ENCODE peak calls at places on chromosomes 12 and 14, in eight cellular contexts. One of them, this sample, is unnamed.

GRCh38 chr12:75943730-75944096 is 87.9 kb downstream of the PHLDA1 start:
- DNase-seq in ovary: no peak
- DNase-seq in fibroblast of pulmonary artery: peak
- DNase-seq in thoracic aorta: no peak
- DNase-seq in PC-9: no peak
- DNase-seq in fibroblast of lung: no peak
- DNase-seq in HL-60: no peak
- DNase-seq in GM12865: no peak
- DNase-seq in this sample: no peak

GRCh38 chr12:32875990-32876389 is 20.6 kb downstream of the PKP2 start:
- DNase-seq in ovary: no peak
- DNase-seq in fibroblast of pulmonary artery: no peak
- DNase-seq in thoracic aorta: no peak
- DNase-seq in PC-9: no peak
- DNase-seq in fibroblast of lung: no peak
- DNase-seq in HL-60: no peak
- DNase-seq in GM12865: no peak
- DNase-seq in this sample: no peak

GRCh38 chr14:103693514-103693913 is 21.7 kb downstream of the XRCC3 start:
- DNase-seq in ovary: no peak
- DNase-seq in fibroblast of pulmonary artery: no peak
- DNase-seq in thoracic aorta: no peak
- DNase-seq in PC-9: peak
- DNase-seq in fibroblast of lung: no peak
- DNase-seq in HL-60: no peak
- DNase-seq in GM12865: no peak
- DNase-seq in this sample: no peak

GRCh38 chr12:106583578-106584103 is 837 bp downstream of the RFX4 start:
- DNase-seq in ovary: no peak
- DNase-seq in fibroblast of pulmonary artery: peak
- DNase-seq in thoracic aorta: no peak
- DNase-seq in PC-9: no peak
- DNase-seq in fibroblast of lung: no peak
- DNase-seq in HL-60: no peak
- DNase-seq in GM12865: no peak
- DNase-seq in this sample: peak

GRCh38 chr12:56468216-56469006 is at the start of gene SPRYD4:
- DNase-seq in ovary: peak
- DNase-seq in fibroblast of pulmonary artery: peak
- DNase-seq in thoracic aorta: peak
- DNase-seq in PC-9: peak
- DNase-seq in fibroblast of lung: peak
- DNase-seq in HL-60: peak
- DNase-seq in GM12865: peak
- DNase-seq in this sample: peak

GRCh38 chr14:101449114-101449513 is 112.2 kb upstream of the DIO3 start:
- DNase-seq in ovary: no peak
- DNase-seq in fibroblast of pulmonary artery: no peak
- DNase-seq in thoracic aorta: no peak
- DNase-seq in PC-9: no peak
- DNase-seq in fibroblast of lung: no peak
- DNase-seq in HL-60: no peak
- DNase-seq in GM12865: no peak
- DNase-seq in this sample: no peak

GRCh38 chr12:55926738-55927587 is 731 bp downstream of the PYM1 start:
- DNase-seq in ovary: peak
- DNase-seq in fibroblast of pulmonary artery: peak
- DNase-seq in thoracic aorta: peak
- DNase-seq in PC-9: peak
- DNase-seq in fibroblast of lung: peak
- DNase-seq in HL-60: peak
- DNase-seq in GM12865: peak
- DNase-seq in this sample: peak

GRCh38 chr14:55470025-55470424 is 29.6 kb upstream of the TBPL2 start:
- DNase-seq in ovary: no peak
- DNase-seq in fibroblast of pulmonary artery: peak
- DNase-seq in thoracic aorta: no peak
- DNase-seq in PC-9: no peak
- DNase-seq in fibroblast of lung: no peak
- DNase-seq in HL-60: peak
- DNase-seq in GM12865: no peak
- DNase-seq in this sample: no peak

GRCh38 chr12:124906606-124907261 is 7.7 kb downstream of the UBC start:
- DNase-seq in ovary: peak
- DNase-seq in fibroblast of pulmonary artery: peak
- DNase-seq in thoracic aorta: peak
- DNase-seq in PC-9: peak
- DNase-seq in fibroblast of lung: peak
- DNase-seq in HL-60: no peak
- DNase-seq in GM12865: peak
- DNase-seq in this sample: peak

GRCh38 chr14:91839754-91840153 is 27.6 kb downstream of the TC2N start:
- DNase-seq in ovary: no peak
- DNase-seq in fibroblast of pulmonary artery: no peak
- DNase-seq in thoracic aorta: no peak
- DNase-seq in PC-9: no peak
- DNase-seq in fibroblast of lung: no peak
- DNase-seq in HL-60: peak
- DNase-seq in GM12865: peak
- DNase-seq in this sample: no peak

GRCh38 chr12:120365675-120366340 is 3.2 kb downstream of the MSI1 start:
- DNase-seq in ovary: no peak
- DNase-seq in fibroblast of pulmonary artery: no peak
- DNase-seq in thoracic aorta: no peak
- DNase-seq in PC-9: no peak
- DNase-seq in fibroblast of lung: no peak
- DNase-seq in HL-60: no peak
- DNase-seq in GM12865: no peak
- DNase-seq in this sample: no peak

GRCh38 chr12:108896331-108896730 is 16.4 kb downstream of the DAO start:
- DNase-seq in ovary: no peak
- DNase-seq in fibroblast of pulmonary artery: no peak
- DNase-seq in thoracic aorta: no peak
- DNase-seq in PC-9: no peak
- DNase-seq in fibroblast of lung: no peak
- DNase-seq in HL-60: no peak
- DNase-seq in GM12865: no peak
- DNase-seq in this sample: no peak

GRCh38 chr12:52228366-52228765 is 4.7 kb upstream of the KRT7 start:
- DNase-seq in ovary: no peak
- DNase-seq in fibroblast of pulmonary artery: no peak
- DNase-seq in thoracic aorta: no peak
- DNase-seq in PC-9: no peak
- DNase-seq in fibroblast of lung: no peak
- DNase-seq in HL-60: no peak
- DNase-seq in GM12865: no peak
- DNase-seq in this sample: no peak

GRCh38 chr12:46659032-46659703 is 166.6 kb downstream of the SLC38A4 start:
- DNase-seq in ovary: no peak
- DNase-seq in fibroblast of pulmonary artery: peak
- DNase-seq in thoracic aorta: no peak
- DNase-seq in PC-9: no peak
- DNase-seq in fibroblast of lung: peak
- DNase-seq in HL-60: no peak
- DNase-seq in GM12865: no peak
- DNase-seq in this sample: peak

GRCh38 chr12:105769486-105769885 is 369.3 kb downstream of the NUAK1 start:
- DNase-seq in ovary: no peak
- DNase-seq in fibroblast of pulmonary artery: no peak
- DNase-seq in thoracic aorta: no peak
- DNase-seq in PC-9: no peak
- DNase-seq in fibroblast of lung: peak
- DNase-seq in HL-60: no peak
- DNase-seq in GM12865: no peak
- DNase-seq in this sample: no peak

GRCh38 chr14:94536836-94537235 is 24.4 kb upstream of the SERPINA4 start:
- DNase-seq in ovary: no peak
- DNase-seq in fibroblast of pulmonary artery: peak
- DNase-seq in thoracic aorta: no peak
- DNase-seq in PC-9: no peak
- DNase-seq in fibroblast of lung: no peak
- DNase-seq in HL-60: no peak
- DNase-seq in GM12865: peak
- DNase-seq in this sample: peak

GRCh38 chr12:86712425-86712843 is 456.2 kb upstream of the MGAT4C start:
- DNase-seq in ovary: no peak
- DNase-seq in fibroblast of pulmonary artery: peak
- DNase-seq in thoracic aorta: no peak
- DNase-seq in PC-9: peak
- DNase-seq in fibroblast of lung: peak
- DNase-seq in HL-60: peak
- DNase-seq in GM12865: no peak
- DNase-seq in this sample: peak

DNA sequence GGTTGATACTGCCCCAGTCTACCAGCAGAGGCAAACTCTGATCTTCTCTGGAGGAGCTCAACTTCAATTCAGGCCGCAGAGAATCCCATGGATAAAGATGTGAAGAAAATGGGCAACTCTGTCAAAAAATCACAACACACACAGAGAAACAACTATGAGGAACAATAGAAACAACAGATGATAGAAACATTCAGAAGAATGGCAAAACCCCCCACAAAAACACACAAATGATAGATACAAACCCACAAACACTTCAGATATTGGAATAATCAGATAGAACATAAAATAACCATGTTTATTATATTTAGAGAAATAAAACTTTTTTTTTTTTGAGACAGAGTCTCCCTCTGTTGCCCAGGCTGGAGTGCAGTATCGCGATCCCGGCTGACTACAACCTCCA is 20.0 kb upstream of the HVCN1 start:
- DNase-seq in ovary: no peak
- DNase-seq in fibroblast of pulmonary artery: no peak
- DNase-seq in thoracic aorta: no peak
- DNase-seq in PC-9: no peak
- DNase-seq in fibroblast of lung: no peak
- DNase-seq in HL-60: no peak
- DNase-seq in GM12865: no peak
- DNase-seq in this sample: no peak
- TF ChIP-seq CTCF in ovary: no peak
- TF ChIP-seq CTCF in fibroblast of pulmonary artery: no peak
- TF ChIP-seq CTCF in thoracic aorta: no peak
- TF ChIP-seq CTCF in PC-9: no peak
- TF ChIP-seq CTCF in fibroblast of lung: no peak
- TF ChIP-seq CTCF in HL-60: no peak
- TF ChIP-seq CTCF in GM12865: no peak
- TF ChIP-seq CTCF in this sample: no peak

GRCh38 chr14:39232554-39233415 is 930 bp upstream of the MIA2 start:
- DNase-seq in ovary: no peak
- DNase-seq in fibroblast of pulmonary artery: peak
- DNase-seq in thoracic aorta: no peak
- DNase-seq in PC-9: no peak
- DNase-seq in fibroblast of lung: peak
- DNase-seq in HL-60: no peak
- DNase-seq in GM12865: peak
- DNase-seq in this sample: peak
- H3K4me3 ChIP-seq in ovary: no peak
- H3K4me3 ChIP-seq in fibroblast of pulmonary artery: peak
- H3K4me3 ChIP-seq in thoracic aorta: no peak
- H3K4me3 ChIP-seq in PC-9: no peak
- H3K4me3 ChIP-seq in fibroblast of lung: no peak
- H3K4me3 ChIP-seq in HL-60: no peak
- H3K4me3 ChIP-seq in GM12865: no peak
- H3K4me3 ChIP-seq in this sample: no peak

DNA sequence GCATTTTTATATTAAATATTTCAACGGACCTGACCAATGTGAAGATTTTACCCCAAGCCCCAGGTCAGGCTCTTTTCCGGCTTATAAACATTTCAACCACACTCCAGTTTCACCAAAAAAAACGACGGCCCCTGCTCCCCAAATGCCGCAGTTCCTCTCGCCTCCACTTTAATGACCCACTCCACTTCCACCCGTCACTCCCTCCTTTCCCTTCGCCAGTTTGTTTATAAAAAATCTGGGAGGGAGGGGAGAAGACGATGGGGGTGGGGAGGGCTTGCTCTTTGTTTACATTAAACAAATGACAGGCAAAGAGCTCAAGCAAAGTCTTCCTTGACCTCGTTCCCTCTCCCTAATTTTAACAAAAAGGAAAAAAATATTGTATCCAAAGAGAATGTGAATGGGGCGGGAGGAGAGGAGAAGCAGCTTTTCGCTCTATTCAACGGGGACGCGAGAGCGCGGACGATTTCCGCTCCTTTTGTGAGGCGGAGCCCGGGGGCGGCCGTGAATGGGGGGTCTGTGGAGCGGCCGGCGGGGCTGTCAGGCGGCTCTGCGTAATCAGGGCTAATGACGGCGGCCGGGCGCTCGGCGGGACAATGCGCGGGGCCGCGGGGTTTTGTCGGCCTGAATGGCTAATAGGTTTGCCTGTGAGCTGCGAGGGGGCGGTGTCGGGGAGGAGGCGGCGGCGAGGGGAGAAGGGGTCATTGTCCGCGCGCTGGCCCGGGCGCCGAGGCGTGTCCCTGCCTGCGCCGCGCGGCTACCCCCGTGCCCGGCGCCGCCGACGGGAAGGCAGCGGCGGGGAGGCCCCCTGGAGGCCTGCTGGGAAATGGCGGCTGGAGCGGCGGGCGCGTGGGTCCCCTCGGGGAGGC is 5.7 kb downstream of the SIX6 start:
- DNase-seq in ovary: no peak
- DNase-seq in fibroblast of pulmonary artery: no peak
- DNase-seq in thoracic aorta: no peak
- DNase-seq in PC-9: peak
- DNase-seq in fibroblast of lung: peak
- DNase-seq in HL-60: no peak
- DNase-seq in GM12865: no peak
- DNase-seq in this sample: peak
- TF ChIP-seq CTCF in ovary: no peak
- TF ChIP-seq CTCF in fibroblast of pulmonary artery: no peak
- TF ChIP-seq CTCF in thoracic aorta: peak
- TF ChIP-seq CTCF in PC-9: no peak
- TF ChIP-seq CTCF in fibroblast of lung: no peak
- TF ChIP-seq CTCF in HL-60: no peak
- TF ChIP-seq CTCF in GM12865: no peak
- TF ChIP-seq CTCF in this sample: no peak

GRCh38 chr12:104494816-104495158 is 38.0 kb downstream of the CHST11 start:
- DNase-seq in ovary: no peak
- DNase-seq in fibroblast of pulmonary artery: peak
- DNase-seq in thoracic aorta: no peak
- DNase-seq in PC-9: no peak
- DNase-seq in fibroblast of lung: no peak
- DNase-seq in HL-60: no peak
- DNase-seq in GM12865: peak
- DNase-seq in this sample: no peak
- H3K4me3 ChIP-seq in ovary: no peak
- H3K4me3 ChIP-seq in fibroblast of pulmonary artery: peak
- H3K4me3 ChIP-seq in thoracic aorta: peak
- H3K4me3 ChIP-seq in PC-9: no peak
- H3K4me3 ChIP-seq in fibroblast of lung: no peak
- H3K4me3 ChIP-seq in HL-60: no peak
- H3K4me3 ChIP-seq in GM12865: no peak
- H3K4me3 ChIP-seq in this sample: no peak

DNA sequence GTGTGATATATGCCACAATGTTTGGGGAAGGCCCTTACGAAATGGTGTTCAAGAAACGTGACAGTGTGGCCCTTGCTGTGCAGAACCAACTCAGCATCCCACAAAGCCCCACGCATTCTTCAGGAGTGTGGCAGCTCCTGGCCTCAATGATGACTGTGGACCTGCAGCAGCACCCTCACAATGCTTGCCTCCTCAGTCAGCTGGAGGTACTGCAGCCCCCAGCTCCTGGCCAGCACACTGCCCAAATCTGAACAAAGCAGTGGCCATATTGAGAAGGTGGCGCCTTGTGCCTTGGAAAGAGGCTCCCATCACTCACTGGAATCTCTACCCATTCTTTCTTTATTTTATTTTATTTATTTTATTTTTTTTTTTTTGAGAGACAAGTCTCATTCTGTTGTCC is 10.4 kb downstream of the POLE2 start:
- DNase-seq in ovary: no peak
- DNase-seq in fibroblast of pulmonary artery: no peak
- DNase-seq in thoracic aorta: no peak
- DNase-seq in PC-9: no peak
- DNase-seq in fibroblast of lung: no peak
- DNase-seq in HL-60: no peak
- DNase-seq in GM12865: no peak
- DNase-seq in this sample: no peak
- TF ChIP-seq CTCF in ovary: no peak
- TF ChIP-seq CTCF in fibroblast of pulmonary artery: no peak
- TF ChIP-seq CTCF in thoracic aorta: no peak
- TF ChIP-seq CTCF in PC-9: no peak
- TF ChIP-seq CTCF in fibroblast of lung: no peak
- TF ChIP-seq CTCF in HL-60: no peak
- TF ChIP-seq CTCF in GM12865: peak
- TF ChIP-seq CTCF in this sample: peak